ENCODE peak calls at places on chromosomes 13 and 19, in eight cellular contexts. One of them, this sample, is unnamed.

GRCh38 chr13:45895880-45896279 is 44.3 kb upstream of the SIAH3 start:
- DNase-seq in Panc1: no peak
- DNase-seq in CD8-positive, alpha-beta T cell: no peak
- DNase-seq in heart right ventricle: no peak
- DNase-seq in tibial nerve: no peak
- DNase-seq in trophoblast cell: no peak
- DNase-seq in MM.1S: no peak
- DNase-seq in heart left ventricle: no peak
- DNase-seq in this sample: no peak

GRCh38 chr13:112651750-112652511 is 37.9 kb upstream of the ATP11A start:
- DNase-seq in trophoblast cell: no peak
- DNase-seq in heart left ventricle: no peak
- DNase-seq in Panc1: no peak
- DNase-seq in heart right ventricle: no peak
- DNase-seq in MM.1S: no peak
- DNase-seq in tibial nerve: no peak
- DNase-seq in CD8-positive, alpha-beta T cell: no peak
- DNase-seq in this sample: no peak

GRCh38 chr13:40476175-40476958 is 190.1 kb downstream of the FOXO1 start:
- DNase-seq in MM.1S: no peak
- DNase-seq in CD8-positive, alpha-beta T cell: no peak
- DNase-seq in trophoblast cell: peak
- DNase-seq in heart left ventricle: no peak
- DNase-seq in Panc1: no peak
- DNase-seq in heart right ventricle: no peak
- DNase-seq in tibial nerve: no peak
- DNase-seq in this sample: no peak

GRCh38 chr19:18475762-18476331 is 37.9 kb upstream of the ISYNA1 start:
- DNase-seq in trophoblast cell: no peak
- DNase-seq in tibial nerve: no peak
- DNase-seq in Panc1: no peak
- DNase-seq in MM.1S: no peak
- DNase-seq in heart left ventricle: no peak
- DNase-seq in heart right ventricle: no peak
- DNase-seq in CD8-positive, alpha-beta T cell: no peak
- DNase-seq in this sample: no peak

GRCh38 chr19:8209111-8209964 is at the start of gene CERS4:
- DNase-seq in CD8-positive, alpha-beta T cell: peak
- DNase-seq in Panc1: no peak
- DNase-seq in tibial nerve: peak
- DNase-seq in heart right ventricle: peak
- DNase-seq in trophoblast cell: no peak
- DNase-seq in MM.1S: no peak
- DNase-seq in heart left ventricle: peak
- DNase-seq in this sample: no peak

GRCh38 chr19:17441241-17442135 is 7.0 kb downstream of the TMEM221 start:
- DNase-seq in heart right ventricle: no peak
- DNase-seq in tibial nerve: no peak
- DNase-seq in CD8-positive, alpha-beta T cell: no peak
- DNase-seq in trophoblast cell: no peak
- DNase-seq in heart left ventricle: no peak
- DNase-seq in Panc1: no peak
- DNase-seq in MM.1S: no peak
- DNase-seq in this sample: no peak

GRCh38 chr19:944171-944567 is 18.3 kb downstream of the ARID3A start:
- DNase-seq in MM.1S: no peak
- DNase-seq in heart right ventricle: no peak
- DNase-seq in CD8-positive, alpha-beta T cell: no peak
- DNase-seq in tibial nerve: no peak
- DNase-seq in Panc1: no peak
- DNase-seq in trophoblast cell: no peak
- DNase-seq in heart left ventricle: peak
- DNase-seq in this sample: no peak

GRCh38 chr19:3116621-3117020 is 19.2 kb upstream of the GNA15 start:
- DNase-seq in heart left ventricle: peak
- DNase-seq in CD8-positive, alpha-beta T cell: no peak
- DNase-seq in MM.1S: no peak
- DNase-seq in trophoblast cell: no peak
- DNase-seq in Panc1: no peak
- DNase-seq in tibial nerve: no peak
- DNase-seq in heart right ventricle: no peak
- DNase-seq in this sample: no peak

GRCh38 chr13:31246918-31247317 is 47.1 kb downstream of the B3GLCT start:
- DNase-seq in Panc1: no peak
- DNase-seq in trophoblast cell: no peak
- DNase-seq in tibial nerve: no peak
- DNase-seq in CD8-positive, alpha-beta T cell: no peak
- DNase-seq in heart right ventricle: no peak
- DNase-seq in MM.1S: no peak
- DNase-seq in heart left ventricle: no peak
- DNase-seq in this sample: no peak

GRCh38 chr13:91154954-91155353 is 192.5 kb upstream of the MIR17HG start:
- DNase-seq in trophoblast cell: peak
- DNase-seq in MM.1S: no peak
- DNase-seq in heart right ventricle: no peak
- DNase-seq in heart left ventricle: no peak
- DNase-seq in CD8-positive, alpha-beta T cell: no peak
- DNase-seq in Panc1: no peak
- DNase-seq in tibial nerve: no peak
- DNase-seq in this sample: no peak

GRCh38 chr13:110363009-110363408 is 55.9 kb downstream of the COL4A2 start:
- DNase-seq in trophoblast cell: no peak
- DNase-seq in heart left ventricle: no peak
- DNase-seq in CD8-positive, alpha-beta T cell: no peak
- DNase-seq in MM.1S: no peak
- DNase-seq in Panc1: no peak
- DNase-seq in heart right ventricle: no peak
- DNase-seq in tibial nerve: no peak
- DNase-seq in this sample: no peak

GRCh38 chr13:110957181-110957884 is 42.5 kb upstream of the ANKRD10 start:
- DNase-seq in trophoblast cell: no peak
- DNase-seq in MM.1S: no peak
- DNase-seq in Panc1: no peak
- DNase-seq in heart right ventricle: no peak
- DNase-seq in CD8-positive, alpha-beta T cell: no peak
- DNase-seq in heart left ventricle: no peak
- DNase-seq in tibial nerve: no peak
- DNase-seq in this sample: no peak

GRCh38 chr19:15810335-15810734 is 5.1 kb downstream of the OR10H1 start:
- DNase-seq in MM.1S: no peak
- DNase-seq in heart left ventricle: no peak
- DNase-seq in Panc1: no peak
- DNase-seq in CD8-positive, alpha-beta T cell: no peak
- DNase-seq in trophoblast cell: no peak
- DNase-seq in tibial nerve: no peak
- DNase-seq in heart right ventricle: peak
- DNase-seq in this sample: no peak

GRCh38 chr19:800360-801029 is 3.2 kb downstream of the PTBP1 start:
- DNase-seq in heart left ventricle: no peak
- DNase-seq in CD8-positive, alpha-beta T cell: no peak
- DNase-seq in heart right ventricle: no peak
- DNase-seq in MM.1S: no peak
- DNase-seq in trophoblast cell: peak
- DNase-seq in Panc1: no peak
- DNase-seq in tibial nerve: no peak
- DNase-seq in this sample: peak

GRCh38 chr19:2171349-2172145 is 7.8 kb downstream of the DOT1L start:
- DNase-seq in CD8-positive, alpha-beta T cell: peak
- DNase-seq in MM.1S: no peak
- DNase-seq in heart right ventricle: peak
- DNase-seq in tibial nerve: no peak
- DNase-seq in trophoblast cell: peak
- DNase-seq in Panc1: no peak
- DNase-seq in heart left ventricle: peak
- DNase-seq in this sample: no peak

GRCh38 chr19:3358919-3359849 is 7.2 kb upstream of the NFIC start:
- DNase-seq in tibial nerve: peak
- DNase-seq in heart left ventricle: peak
- DNase-seq in CD8-positive, alpha-beta T cell: peak
- DNase-seq in MM.1S: peak
- DNase-seq in trophoblast cell: no peak
- DNase-seq in Panc1: no peak
- DNase-seq in heart right ventricle: peak
- DNase-seq in this sample: no peak

GRCh38 chr13:113762075-113762474 is 3.0 kb downstream of the TMEM255B start:
- DNase-seq in MM.1S: no peak
- DNase-seq in trophoblast cell: no peak
- DNase-seq in heart left ventricle: no peak
- DNase-seq in CD8-positive, alpha-beta T cell: no peak
- DNase-seq in heart right ventricle: no peak
- DNase-seq in Panc1: no peak
- DNase-seq in tibial nerve: no peak
- DNase-seq in this sample: no peak
- H3K27ac ChIP-seq in MM.1S: no peak
- H3K27ac ChIP-seq in trophoblast cell: no peak
- H3K27ac ChIP-seq in heart left ventricle: no peak
- H3K27ac ChIP-seq in CD8-positive, alpha-beta T cell: no peak
- H3K27ac ChIP-seq in heart right ventricle: no peak
- H3K27ac ChIP-seq in Panc1: no peak
- H3K27ac ChIP-seq in tibial nerve: no peak
- H3K27ac ChIP-seq in this sample: no peak

GRCh38 chr19:43148233-43148632 is 38.1 kb downstream of the PSG5 start:
- DNase-seq in CD8-positive, alpha-beta T cell: no peak
- DNase-seq in tibial nerve: no peak
- DNase-seq in MM.1S: peak
- DNase-seq in heart left ventricle: no peak
- DNase-seq in Panc1: no peak
- DNase-seq in heart right ventricle: no peak
- DNase-seq in trophoblast cell: peak
- DNase-seq in this sample: peak
- H3K27ac ChIP-seq in CD8-positive, alpha-beta T cell: no peak
- H3K27ac ChIP-seq in tibial nerve: no peak
- H3K27ac ChIP-seq in MM.1S: no peak
- H3K27ac ChIP-seq in heart left ventricle: no peak
- H3K27ac ChIP-seq in Panc1: no peak
- H3K27ac ChIP-seq in heart right ventricle: no peak
- H3K27ac ChIP-seq in trophoblast cell: no peak
- H3K27ac ChIP-seq in this sample: peak

DNA sequence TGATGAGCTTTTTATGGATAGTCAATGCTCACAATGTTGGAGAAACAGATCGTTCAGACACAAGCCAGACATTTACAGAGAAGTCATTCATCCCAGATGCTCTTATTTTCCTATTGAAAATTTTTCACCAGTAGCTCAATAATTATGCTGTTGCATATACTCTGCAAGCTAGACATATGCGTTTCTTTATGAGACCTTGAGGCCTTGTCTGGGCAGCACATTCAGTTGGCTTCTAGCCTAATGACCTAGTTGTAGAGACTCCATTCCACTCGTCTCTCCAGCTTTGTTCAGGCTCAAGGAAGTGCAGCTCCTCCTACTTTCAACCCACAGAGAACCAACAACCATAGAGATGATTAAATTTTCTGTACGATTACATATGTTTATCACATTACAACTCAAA is 237.7 kb downstream of the MZT1 start:
- DNase-seq in heart right ventricle: no peak
- DNase-seq in heart left ventricle: no peak
- DNase-seq in CD8-positive, alpha-beta T cell: no peak
- DNase-seq in MM.1S: no peak
- DNase-seq in tibial nerve: no peak
- DNase-seq in trophoblast cell: no peak
- DNase-seq in Panc1: no peak
- DNase-seq in this sample: no peak
- H3K27ac ChIP-seq in heart right ventricle: no peak
- H3K27ac ChIP-seq in heart left ventricle: no peak
- H3K27ac ChIP-seq in CD8-positive, alpha-beta T cell: no peak
- H3K27ac ChIP-seq in MM.1S: no peak
- H3K27ac ChIP-seq in tibial nerve: no peak
- H3K27ac ChIP-seq in trophoblast cell: no peak
- H3K27ac ChIP-seq in Panc1: no peak
- H3K27ac ChIP-seq in this sample: no peak

GRCh38 chr13:37947419-37948140 is 78.0 kb upstream of the TRPC4 start:
- DNase-seq in Panc1: no peak
- DNase-seq in trophoblast cell: no peak
- DNase-seq in MM.1S: no peak
- DNase-seq in heart left ventricle: no peak
- DNase-seq in heart right ventricle: no peak
- DNase-seq in CD8-positive, alpha-beta T cell: no peak
- DNase-seq in tibial nerve: no peak
- DNase-seq in this sample: no peak

GRCh38 chr13:37944476-37945442 is 75.2 kb upstream of the TRPC4 start:
- DNase-seq in Panc1: no peak
- DNase-seq in heart right ventricle: no peak
- DNase-seq in tibial nerve: no peak
- DNase-seq in CD8-positive, alpha-beta T cell: no peak
- DNase-seq in heart left ventricle: no peak
- DNase-seq in trophoblast cell: no peak
- DNase-seq in MM.1S: no peak
- DNase-seq in this sample: no peak

GRCh38 chr13:37945651-37946575 is 76.3 kb upstream of the TRPC4 start:
- DNase-seq in MM.1S: no peak
- DNase-seq in Panc1: no peak
- DNase-seq in trophoblast cell: no peak
- DNase-seq in CD8-positive, alpha-beta T cell: no peak
- DNase-seq in tibial nerve: no peak
- DNase-seq in heart left ventricle: no peak
- DNase-seq in heart right ventricle: no peak
- DNase-seq in this sample: no peak

GRCh38 chr13:37942929-37943328 is 73.4 kb upstream of the TRPC4 start:
- DNase-seq in tibial nerve: no peak
- DNase-seq in heart left ventricle: no peak
- DNase-seq in CD8-positive, alpha-beta T cell: no peak
- DNase-seq in heart right ventricle: no peak
- DNase-seq in trophoblast cell: no peak
- DNase-seq in Panc1: no peak
- DNase-seq in MM.1S: no peak
- DNase-seq in this sample: no peak
- H3K27ac ChIP-seq in tibial nerve: no peak
- H3K27ac ChIP-seq in heart left ventricle: no peak
- H3K27ac ChIP-seq in CD8-positive, alpha-beta T cell: no peak
- H3K27ac ChIP-seq in heart right ventricle: no peak
- H3K27ac ChIP-seq in trophoblast cell: no peak
- H3K27ac ChIP-seq in Panc1: no peak
- H3K27ac ChIP-seq in MM.1S: no peak
- H3K27ac ChIP-seq in this sample: no peak

GRCh38 chr19:40279761-40280607 is 5.2 kb downstream of the AKT2 start:
- DNase-seq in Panc1: no peak
- DNase-seq in heart right ventricle: no peak
- DNase-seq in CD8-positive, alpha-beta T cell: peak
- DNase-seq in MM.1S: no peak
- DNase-seq in tibial nerve: no peak
- DNase-seq in heart left ventricle: no peak
- DNase-seq in trophoblast cell: no peak
- DNase-seq in this sample: no peak
- H3K27ac ChIP-seq in Panc1: peak
- H3K27ac ChIP-seq in heart right ventricle: peak
- H3K27ac ChIP-seq in CD8-positive, alpha-beta T cell: no peak
- H3K27ac ChIP-seq in MM.1S: no peak
- H3K27ac ChIP-seq in tibial nerve: peak
- H3K27ac ChIP-seq in heart left ventricle: peak
- H3K27ac ChIP-seq in trophoblast cell: no peak
- H3K27ac ChIP-seq in this sample: peak

This sample was measured in epithelial cell of prostate.